ENCODE peak calls at places on chromosomes 7 and 10, in four cellular contexts. One of them, this sample, is unnamed.

GRCh38 chr7:47552631-47553030 is 29.3 kb downstream of the TNS3 start:
- DNase-seq in NCI-H446: no peak
- DNase-seq in hippocampal formation: no peak
- DNase-seq in neural progenitor cell: no peak
- DNase-seq in this sample: no peak

GRCh38 chr7:24714676-24715010 is 42.6 kb downstream of the GSDME start:
- DNase-seq in NCI-H446: no peak
- DNase-seq in hippocampal formation: no peak
- DNase-seq in neural progenitor cell: peak; percentile 0
- DNase-seq in this sample: no peak

GRCh38 chr7:81140775-81141174 is 221.9 kb upstream of the SEMA3C start:
- DNase-seq in NCI-H446: no peak
- DNase-seq in hippocampal formation: no peak
- DNase-seq in neural progenitor cell: no peak
- DNase-seq in this sample: no peak

GRCh38 chr7:20576166-20576660 is 39.3 kb upstream of the ABCB5 start:
- DNase-seq in NCI-H446: no peak
- DNase-seq in hippocampal formation: no peak
- DNase-seq in neural progenitor cell: no peak
- DNase-seq in this sample: no peak

GRCh38 chr7:146116452-146117219 is at the start of gene CNTNAP2:
- DNase-seq in NCI-H446: peak; percentile 86
- DNase-seq in hippocampal formation: peak; percentile 37
- DNase-seq in neural progenitor cell: peak; percentile 85
- DNase-seq in this sample: peak; percentile 69

GRCh38 chr10:90571876-90572275 is 286.0 kb downstream of the HTR7 start:
- DNase-seq in NCI-H446: peak; percentile 60
- DNase-seq in hippocampal formation: no peak
- DNase-seq in neural progenitor cell: no peak
- DNase-seq in this sample: no peak

GRCh38 chr10:63720072-63720537 is 198.9 kb downstream of the REEP3 start:
- DNase-seq in NCI-H446: peak; percentile 72
- DNase-seq in hippocampal formation: no peak
- DNase-seq in neural progenitor cell: peak; percentile 61
- DNase-seq in this sample: peak; percentile 83

GRCh38 chr10:93386496-93387369 is 95.4 kb downstream of the MYOF start:
- DNase-seq in NCI-H446: no peak
- DNase-seq in hippocampal formation: no peak
- DNase-seq in neural progenitor cell: no peak
- DNase-seq in this sample: no peak

GRCh38 chr7:74289660-74290589 is 718 bp downstream of the CLIP2 start:
- DNase-seq in NCI-H446: no peak
- DNase-seq in hippocampal formation: peak; percentile 39
- DNase-seq in neural progenitor cell: peak; percentile 40
- DNase-seq in this sample: peak; percentile 36

GRCh38 chr10:44382131-44382858 is 2.6 kb downstream of the CXCL12 start:
- DNase-seq in NCI-H446: no peak
- DNase-seq in hippocampal formation: no peak
- DNase-seq in neural progenitor cell: peak; percentile 50
- DNase-seq in this sample: peak; percentile 68

GRCh38 chr10:15567952-15568351 is 151.8 kb downstream of the ITGA8 start:
- DNase-seq in NCI-H446: no peak
- DNase-seq in hippocampal formation: no peak
- DNase-seq in neural progenitor cell: no peak
- DNase-seq in this sample: no peak

GRCh38 chr7:85021090-85021704 is 165.7 kb downstream of the SEMA3D start:
- DNase-seq in NCI-H446: peak; percentile 52
- DNase-seq in hippocampal formation: no peak
- DNase-seq in neural progenitor cell: peak; percentile 19
- DNase-seq in this sample: peak; percentile 32

GRCh38 chr7:68573271-68574000 is 1024.8 kb upstream of the AUTS2 start:
- DNase-seq in NCI-H446: no peak
- DNase-seq in hippocampal formation: no peak
- DNase-seq in neural progenitor cell: no peak
- DNase-seq in this sample: no peak

GRCh38 chr10:86870679-86871078 is 86.7 kb downstream of the MMRN2 start:
- DNase-seq in NCI-H446: no peak
- DNase-seq in hippocampal formation: no peak
- DNase-seq in neural progenitor cell: no peak
- DNase-seq in this sample: no peak

GRCh38 chr7:71137479-71137878 is 5.5 kb downstream of the GALNT17 start:
- DNase-seq in NCI-H446: no peak
- DNase-seq in hippocampal formation: no peak
- DNase-seq in neural progenitor cell: no peak
- DNase-seq in this sample: no peak

GRCh38 chr7:81004098-81004497 is 85.2 kb upstream of the SEMA3C start:
- DNase-seq in NCI-H446: peak; percentile 18
- DNase-seq in hippocampal formation: no peak
- DNase-seq in neural progenitor cell: no peak
- DNase-seq in this sample: no peak

This sample was measured in GM23338.